ENCODE peak calls at places on chromosomes 5 and 9, in ten cellular contexts. T is hypothalamus; Q is NCI-H1417; W is GM10248; Z is activated CD4-positive, alpha-beta memory T cell treated with anti-CD3 and anti-CD28 coated beads for 36 hours; E is Calu3; H is choroid plexus epithelial cell; M is BE2C; L is KG1; X is LHCN-M2. O is an unnamed sample.
A peak's percentile ranks its signal among the peaks of the same experiment; 100 is the strongest.

GRCh38 chr9:129570450-129571297 is 50.2 kb downstream of the C9orf50 start:
- DNase-seq in Q (no peak), E (peak; percentile 31), W (no peak), M (peak; percentile 47), T (peak; percentile 16), L (no peak), X (peak; percentile 43), H (peak; percentile 89), Z (peak; percentile 62), O (no peak)

GRCh38 chr5:111562566-111562965 is 50.2 kb upstream of the STARD4 start:
- DNase-seq in L (no peak), M (no peak), Q (no peak), Z (no peak), W (no peak), X (no peak), H (no peak), T (no peak), E (no peak), O (no peak)

GRCh38 chr5:172943283-172943841 is 15.9 kb upstream of the RPL26L1 start:
- DNase-seq in M (peak; percentile 41), T (no peak), X (peak; percentile 85), W (no peak), H (peak; percentile 85), Q (no peak), Z (no peak), E (no peak), L (no peak), O (peak; percentile 58)

GRCh38 chr5:133247145-133247709 is 195.4 kb downstream of the HSPA4 start:
- DNase-seq in H (no peak), Q (no peak), X (no peak), T (no peak), L (no peak), W (no peak), E (no peak), Z (no peak), M (no peak), O (no peak)

GRCh38 chr5:760363-761205 is 23.9 kb downstream of the ZDHHC11B start:
- DNase-seq in M (peak; percentile 13), Q (no peak), W (no peak), Z (no peak), T (no peak), X (no peak), E (no peak), H (no peak), L (no peak), O (no peak)

GRCh38 chr5:149857499-149857898 is 87.1 kb downstream of the PDE6A start:
- DNase-seq in L (no peak), E (peak; percentile 93), X (peak; percentile 98), T (peak; percentile 43), W (no peak), H (peak; percentile 68), Z (no peak), Q (no peak), M (peak; percentile 51), O (peak; percentile 81)

GRCh38 chr5:41925555-41925946 is 470 bp downstream of the FBXO4 start:
- DNase-seq in L (no peak), E (peak; percentile 24), T (peak; percentile 44), M (no peak), W (peak; percentile 29), Z (peak; percentile 41), H (peak; percentile 33), X (peak; percentile 55), Q (no peak), O (peak; percentile 50)

GRCh38 chr5:42951169-42951846 is 88.8 kb downstream of the ANXA2R start:
- DNase-seq in H (peak; percentile 47), T (no peak), Z (peak; percentile 85), X (no peak), L (no peak), W (peak; percentile 77), Q (peak; percentile 92), E (no peak), M (no peak), O (peak; percentile 13)

GRCh38 chr5:142324377-142324870 is 397 bp downstream of the SPRY4 start:
- DNase-seq in L (no peak), X (no peak), H (no peak), E (peak; percentile 64), T (no peak), W (no peak), Q (peak; percentile 29), M (no peak), Z (no peak), O (no peak)

GRCh38 chr5:147568710-147569109 is 58.8 kb upstream of the DPYSL3 start:
- DNase-seq in Q (no peak), Z (no peak), M (no peak), H (no peak), E (no peak), X (no peak), L (no peak), W (no peak), T (no peak), O (no peak)

GRCh38 chr5:150636391-150637244 is 3.8 kb upstream of the SYNPO start:
- DNase-seq in X (peak; percentile 70), Q (no peak), Z (no peak), L (no peak), H (peak; percentile 65), W (no peak), M (peak; percentile 89), E (peak; percentile 89), T (no peak), O (peak; percentile 55)

GRCh38 chr5:170571331-170571731 is 67.5 kb downstream of the KCNIP1 start:
- DNase-seq in W (no peak), L (no peak), E (peak; percentile 74), M (no peak), X (peak; percentile 4), H (peak; percentile 68), T (no peak), Z (no peak), Q (no peak), O (peak; percentile 38)

GRCh38 chr5:90783460-90784333 is 225.1 kb downstream of the ADGRV1 start:
- DNase-seq in M (peak; percentile 75), T (peak; percentile 75), Z (peak; percentile 70), H (peak; percentile 82), E (peak; percentile 86), L (peak; percentile 28), W (peak; percentile 21), X (peak; percentile 58), Q (peak; percentile 78), O (peak; percentile 87)

GRCh38 chr5:40991168-40991980 is 79.8 kb downstream of the MROH2B start:
- DNase-seq in E (no peak), H (peak; percentile 99), M (no peak), X (peak; percentile 66), Z (no peak), L (no peak), W (no peak), Q (no peak), T (no peak), O (no peak)

GRCh38 chr5:5422819-5423515 is 490 bp downstream of the ICE1 start:
- DNase-seq in Z (no peak), T (no peak), M (no peak), Q (no peak), E (no peak), L (peak; percentile 49), W (no peak), X (no peak), H (no peak), O (peak; percentile 1)

GRCh38 chr9:92159058-92159457 is 43.8 kb upstream of the SPTLC1 start:
- DNase-seq in L (no peak), M (no peak), Q (no peak), Z (no peak), E (no peak), T (no peak), X (no peak), W (no peak), H (no peak), O (no peak)